ENCODE peak calls at places on chromosomes 11 and 22, in four cellular contexts. G, Y, R and M are unnamed samples.

GRCh38 chr22:29306830-29307657 is 594 bp downstream of the GAS2L1 start:
- DNase-seq in G (peak), Y (peak), R (no peak), M (peak)

GRCh38 chr11:82494988-82495432 is 238.7 kb downstream of the FAM181B start:
- DNase-seq in G (no peak), Y (peak), R (no peak), M (no peak)

GRCh38 chr11:68341557-68342458 is 29.4 kb downstream of the LRP5 start:
- DNase-seq in G (no peak), Y (no peak), R (no peak), M (no peak)

GRCh38 chr22:24148586-24148985 is 32.7 kb upstream of the SUSD2 start:
- DNase-seq in G (no peak), Y (no peak), R (no peak), M (no peak)

GRCh38 chr22:23233746-23234408 is 53.6 kb downstream of the BCR start:
- DNase-seq in G (no peak), Y (peak), R (no peak), M (no peak)

GRCh38 chr22:27318516-27318915 is 483.0 kb downstream of the MN1 start:
- DNase-seq in G (no peak), Y (peak), R (no peak), M (no peak)

GRCh38 chr11:70799386-70799785 is 401.1 kb downstream of the CTTN start:
- DNase-seq in G (no peak), Y (peak), R (no peak), M (no peak)

GRCh38 chr11:41714101-41714500 is 254.6 kb upstream of the LRRC4C start:
- DNase-seq in G (no peak), Y (no peak), R (no peak), M (no peak)

GRCh38 chr22:36107436-36107835 is 53.1 kb downstream of the APOL3 start:
- DNase-seq in G (no peak), Y (no peak), R (no peak), M (no peak)

GRCh38 chr22:17563936-17564391 is 666 bp downstream of the SLC25A18 start:
- DNase-seq in G (no peak), Y (peak), R (no peak), M (no peak)

GRCh38 chr11:76513654-76514034 is 68.8 kb downstream of the EMSY start:
- DNase-seq in G (no peak), Y (no peak), R (no peak), M (no peak)

GRCh38 chr11:82406611-82407010 is 327.1 kb downstream of the FAM181B start:
- DNase-seq in G (no peak), Y (no peak), R (no peak), M (no peak)

GRCh38 chr22:39343259-39344045 is 6.3 kb upstream of the SYNGR1 start:
- DNase-seq in G (peak), Y (peak), R (peak), M (peak)

GRCh38 chr11:19849947-19850593 is 137.4 kb downstream of the NAV2 start:
- DNase-seq in G (no peak), Y (peak), R (no peak), M (no peak)

GRCh38 chr11:72844356-72844755 is 30.1 kb downstream of the ATG16L2 start:
- DNase-seq in G (no peak), Y (peak), R (no peak), M (no peak)

GRCh38 chr11:88320149-88320559 is 17.4 kb downstream of the CTSC start:
- DNase-seq in G (no peak), Y (peak), R (no peak), M (no peak)

GRCh38 chr22:45774016-45774670 is 102.5 kb downstream of the ATXN10 start:
- DNase-seq in G (no peak), Y (no peak), R (no peak), M (no peak)

GRCh38 chr11:765025-765801 is 12.1 kb downstream of the GATD1 start:
- DNase-seq in G (peak), Y (peak), R (peak), M (peak)

GRCh38 chr11:102780491-102780918 is at the start of gene MMP10:
- DNase-seq in G (no peak), Y (peak), R (peak), M (no peak)

GRCh38 chr11:12246169-12246568 is 131.2 kb upstream of the PARVA start:
- DNase-seq in G (no peak), Y (no peak), R (no peak), M (peak)

GRCh38 chr11:6249822-6250555 is 9.6 kb upstream of the CCKBR start:
- DNase-seq in G (peak), Y (peak), R (peak), M (no peak)

GRCh38 chr11:4018641-4019040 is 76.0 kb upstream of the RRM1 start:
- DNase-seq in G (no peak), Y (no peak), R (no peak), M (no peak)

GRCh38 chr11:125094731-125095130 is 16.7 kb downstream of the TMEM218 start:
- DNase-seq in G (no peak), Y (no peak), R (no peak), M (no peak)

GRCh38 chr11:73246303-73246702 is 25.8 kb upstream of the P2RY6 start:
- DNase-seq in G (no peak), Y (no peak), R (no peak), M (no peak)

GRCh38 chr22:47304854-47305253 is 542.4 kb downstream of the TBC1D22A start:
- DNase-seq in G (no peak), Y (no peak), R (no peak), M (no peak)

GRCh38 chr11:134038897-134039470 is 29.9 kb upstream of the JAM3 start:
- DNase-seq in G (no peak), Y (no peak), R (no peak), M (no peak)

GRCh38 chr11:96196074-96196787 is 146.8 kb downstream of the MAML2 start:
- DNase-seq in G (no peak), Y (no peak), R (no peak), M (no peak)

GRCh38 chr11:117354550-117354949 is 26.9 kb downstream of the CEP164 start:
- DNase-seq in G (no peak), Y (no peak), R (no peak), M (no peak)

GRCh38 chr11:117361432-117361831 is 33.8 kb downstream of the CEP164 start:
- DNase-seq in G (no peak), Y (no peak), R (no peak), M (no peak)

GRCh38 chr11:117356126-117356761 is 28.6 kb downstream of the CEP164 start:
- DNase-seq in G (no peak), Y (no peak), R (no peak), M (no peak)
- TF ChIP-seq CTCF in G (no peak), Y (no peak), R (no peak), M (no peak)

DNA sequence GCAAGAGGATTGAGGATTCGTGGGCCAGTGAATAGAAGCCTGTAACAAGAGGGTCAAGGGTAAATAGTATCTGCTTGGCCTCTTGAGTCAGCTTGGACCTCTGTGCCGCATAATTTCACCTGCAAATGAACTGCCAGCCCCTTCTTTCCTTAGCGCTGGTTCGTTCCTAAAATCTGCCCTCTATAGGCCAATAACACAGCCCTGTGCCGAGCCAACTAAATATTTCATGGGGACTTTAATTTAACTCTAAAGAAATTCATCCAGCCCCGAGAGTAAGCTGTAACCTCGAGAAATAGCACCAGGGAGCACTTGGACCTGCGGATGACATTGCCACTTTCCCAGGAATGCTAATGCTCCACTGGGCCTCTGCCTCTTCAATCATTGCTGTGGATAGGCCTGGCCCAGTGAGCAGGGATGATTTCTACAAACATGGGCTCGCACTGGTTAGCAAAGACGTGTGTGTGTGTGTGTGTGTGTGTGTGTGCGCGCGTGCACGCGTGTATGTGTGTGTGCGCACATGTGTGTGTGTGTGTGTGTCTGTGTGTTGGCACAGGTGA is 95.3 kb upstream of the TBCEL start:
- DNase-seq in G (no peak), Y (no peak), R (no peak), M (no peak)
- TF ChIP-seq CTCF in G (no peak), Y (no peak), R (no peak), M (no peak)

GRCh38 chr11:108624196-108624925 is 30.8 kb upstream of the EXPH5 start:
- DNase-seq in G (no peak), Y (no peak), R (no peak), M (no peak)
- TF ChIP-seq CTCF in G (no peak), Y (no peak), R (no peak), M (no peak)

GRCh38 chr11:9121397-9121796 is 30.0 kb upstream of the SCUBE2 start:
- DNase-seq in G (no peak), Y (no peak), R (no peak), M (no peak)

GRCh38 chr11:9125185-9125886 is 33.9 kb upstream of the SCUBE2 start:
- DNase-seq in G (no peak), Y (no peak), R (no peak), M (no peak)

GRCh38 chr11:9123595-9124304 is 32.4 kb upstream of the SCUBE2 start:
- DNase-seq in G (no peak), Y (no peak), R (no peak), M (no peak)

GRCh38 chr11:9118277-9118676 is 26.9 kb upstream of the SCUBE2 start:
- DNase-seq in G (no peak), Y (peak), R (no peak), M (no peak)

DNA sequence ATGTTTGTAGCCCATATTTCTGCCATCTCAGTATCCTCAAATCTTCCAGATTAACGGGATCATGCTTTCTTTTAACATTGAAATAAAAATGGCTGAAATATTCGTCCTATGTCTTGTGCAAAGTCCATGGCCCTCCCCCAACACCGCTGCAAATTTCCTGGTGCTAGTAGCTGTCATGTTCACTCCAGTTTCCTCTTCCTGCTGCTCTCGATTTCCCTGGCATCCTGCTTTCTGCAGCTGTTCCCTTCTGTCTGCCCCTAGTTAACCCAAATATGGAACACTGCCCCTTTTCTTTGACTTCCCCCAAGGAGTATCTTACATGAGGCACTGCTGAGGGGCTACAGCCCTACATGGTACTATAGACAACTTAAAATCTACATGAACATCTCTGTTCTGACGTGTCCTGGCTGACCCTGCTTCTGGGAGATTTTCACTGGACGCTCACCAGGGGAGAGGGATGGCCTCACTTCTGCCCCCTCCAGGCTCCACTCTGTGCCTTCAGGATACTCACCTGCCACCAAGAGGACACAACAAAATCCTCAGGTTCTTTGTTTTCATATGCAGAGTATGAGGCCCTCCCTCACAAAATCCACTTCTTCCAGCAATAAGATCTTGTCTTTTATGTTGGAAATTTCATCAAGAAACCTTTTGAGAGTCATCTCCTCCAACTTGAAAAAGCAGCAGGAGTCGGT is 29.4 kb upstream of the SCUBE2 start:
- DNase-seq in G (no peak), Y (no peak), R (peak), M (peak)
- TF ChIP-seq CTCF in G (peak), Y (peak), R (peak), M (peak)